ENCODE peak calls at places on chromosomes 4 and X, in eight cellular contexts. One of them, this sample, is unnamed.

GRCh38 chrX:124086411-124086810 is 124.9 kb downstream of the STAG2 start:
- DNase-seq in Calu3: no peak
- DNase-seq in stomach: no peak
- DNase-seq in fibroblast of lung: no peak
- DNase-seq in Peyer's patch: no peak
- DNase-seq in lung: no peak
- DNase-seq in dorsolateral prefrontal cortex: no peak
- DNase-seq in cardiac fibroblast: no peak
- DNase-seq in this sample: no peak

GRCh38 chr4:145345401-145345800 is 136.3 kb upstream of the SMAD1 start:
- DNase-seq in lung: no peak
- DNase-seq in dorsolateral prefrontal cortex: no peak
- DNase-seq in stomach: no peak
- DNase-seq in Calu3: no peak
- DNase-seq in Peyer's patch: no peak
- DNase-seq in cardiac fibroblast: no peak
- DNase-seq in fibroblast of lung: peak
- DNase-seq in this sample: no peak

GRCh38 chrX:95383778-95384177 is 1300.9 kb upstream of the DIAPH2 start:
- DNase-seq in cardiac fibroblast: no peak
- DNase-seq in dorsolateral prefrontal cortex: no peak
- DNase-seq in fibroblast of lung: no peak
- DNase-seq in stomach: no peak
- DNase-seq in Peyer's patch: no peak
- DNase-seq in lung: no peak
- DNase-seq in Calu3: no peak
- DNase-seq in this sample: no peak

GRCh38 chr4:98482847-98483806 is 175.3 kb downstream of the TSPAN5 start:
- DNase-seq in Calu3: no peak
- DNase-seq in cardiac fibroblast: no peak
- DNase-seq in dorsolateral prefrontal cortex: no peak
- DNase-seq in Peyer's patch: no peak
- DNase-seq in lung: no peak
- DNase-seq in fibroblast of lung: peak
- DNase-seq in stomach: no peak
- DNase-seq in this sample: no peak

GRCh38 chr4:21948347-21949072 is at the start of gene KCNIP4:
- DNase-seq in Peyer's patch: peak
- DNase-seq in cardiac fibroblast: peak
- DNase-seq in lung: no peak
- DNase-seq in fibroblast of lung: peak
- DNase-seq in Calu3: no peak
- DNase-seq in dorsolateral prefrontal cortex: peak
- DNase-seq in stomach: no peak
- DNase-seq in this sample: no peak

GRCh38 chr4:147924604-147925412 is 192.9 kb downstream of the ARHGAP10 start:
- DNase-seq in lung: no peak
- DNase-seq in Calu3: peak
- DNase-seq in dorsolateral prefrontal cortex: no peak
- DNase-seq in stomach: peak
- DNase-seq in Peyer's patch: no peak
- DNase-seq in fibroblast of lung: peak
- DNase-seq in cardiac fibroblast: peak
- DNase-seq in this sample: no peak

GRCh38 chr4:70816894-70817293 is 22.8 kb downstream of the GRSF1 start:
- DNase-seq in cardiac fibroblast: no peak
- DNase-seq in stomach: no peak
- DNase-seq in lung: no peak
- DNase-seq in Calu3: no peak
- DNase-seq in fibroblast of lung: no peak
- DNase-seq in dorsolateral prefrontal cortex: no peak
- DNase-seq in Peyer's patch: no peak
- DNase-seq in this sample: no peak

GRCh38 chr4:107777890-107778289 is 46.8 kb upstream of the SGMS2 start:
- DNase-seq in fibroblast of lung: no peak
- DNase-seq in lung: no peak
- DNase-seq in dorsolateral prefrontal cortex: no peak
- DNase-seq in Calu3: no peak
- DNase-seq in stomach: no peak
- DNase-seq in Peyer's patch: no peak
- DNase-seq in cardiac fibroblast: no peak
- DNase-seq in this sample: no peak

GRCh38 chr4:176879370-176880116 is 86.8 kb upstream of the VEGFC start:
- DNase-seq in lung: no peak
- DNase-seq in dorsolateral prefrontal cortex: no peak
- DNase-seq in stomach: no peak
- DNase-seq in cardiac fibroblast: peak
- DNase-seq in Peyer's patch: no peak
- DNase-seq in fibroblast of lung: no peak
- DNase-seq in Calu3: no peak
- DNase-seq in this sample: no peak

GRCh38 chrX:106901341-106901740 is 1.8 kb downstream of the RIPPLY1 start:
- DNase-seq in Calu3: no peak
- DNase-seq in stomach: no peak
- DNase-seq in fibroblast of lung: no peak
- DNase-seq in dorsolateral prefrontal cortex: no peak
- DNase-seq in lung: no peak
- DNase-seq in cardiac fibroblast: no peak
- DNase-seq in Peyer's patch: no peak
- DNase-seq in this sample: no peak

DNA sequence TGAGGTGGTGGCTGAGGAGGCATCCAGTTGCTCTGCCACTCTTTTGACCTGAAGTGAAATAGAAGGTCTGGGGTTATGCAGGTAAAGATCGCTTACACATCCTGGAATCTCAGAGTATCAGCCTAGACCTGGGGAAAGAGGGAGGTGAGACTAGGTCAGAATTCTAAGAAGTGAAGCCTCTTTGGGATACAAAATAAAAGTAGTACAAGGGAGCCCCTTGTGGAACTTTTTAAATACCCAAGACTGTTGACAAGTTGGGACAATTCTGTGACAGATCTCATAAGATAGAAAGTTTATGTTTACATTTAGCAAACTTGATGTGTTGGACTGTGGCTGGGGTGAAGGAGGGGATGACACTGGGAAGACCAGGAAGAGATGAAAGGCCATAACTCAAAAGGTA is 263.2 kb downstream of the SPRY1 start:
- DNase-seq in lung: no peak
- DNase-seq in Peyer's patch: no peak
- DNase-seq in stomach: no peak
- DNase-seq in dorsolateral prefrontal cortex: no peak
- DNase-seq in fibroblast of lung: no peak
- DNase-seq in Calu3: peak
- DNase-seq in cardiac fibroblast: peak
- DNase-seq in this sample: no peak
- TF ChIP-seq CTCF in lung: no peak
- TF ChIP-seq CTCF in Peyer's patch: peak
- TF ChIP-seq CTCF in stomach: peak
- TF ChIP-seq CTCF in dorsolateral prefrontal cortex: no peak
- TF ChIP-seq CTCF in fibroblast of lung: peak
- TF ChIP-seq CTCF in Calu3: no peak
- TF ChIP-seq CTCF in cardiac fibroblast: peak
- TF ChIP-seq CTCF in this sample: peak

GRCh38 chr4:187302456-187302855 is 578.8 kb upstream of the FAT1 start:
- DNase-seq in Calu3: no peak
- DNase-seq in Peyer's patch: no peak
- DNase-seq in dorsolateral prefrontal cortex: no peak
- DNase-seq in cardiac fibroblast: peak
- DNase-seq in stomach: no peak
- DNase-seq in fibroblast of lung: peak
- DNase-seq in lung: no peak
- DNase-seq in this sample: no peak
- TF ChIP-seq CTCF in Calu3: no peak
- TF ChIP-seq CTCF in Peyer's patch: no peak
- TF ChIP-seq CTCF in dorsolateral prefrontal cortex: no peak
- TF ChIP-seq CTCF in cardiac fibroblast: no peak
- TF ChIP-seq CTCF in stomach: no peak
- TF ChIP-seq CTCF in fibroblast of lung: no peak
- TF ChIP-seq CTCF in lung: no peak
- TF ChIP-seq CTCF in this sample: no peak

GRCh38 chr4:155796031-155796430 is 37.2 kb downstream of the GUCY1B1 start:
- DNase-seq in Calu3: no peak
- DNase-seq in lung: no peak
- DNase-seq in Peyer's patch: no peak
- DNase-seq in stomach: no peak
- DNase-seq in dorsolateral prefrontal cortex: no peak
- DNase-seq in fibroblast of lung: peak
- DNase-seq in cardiac fibroblast: peak
- DNase-seq in this sample: no peak
- TF ChIP-seq CTCF in Calu3: no peak
- TF ChIP-seq CTCF in lung: no peak
- TF ChIP-seq CTCF in Peyer's patch: no peak
- TF ChIP-seq CTCF in stomach: no peak
- TF ChIP-seq CTCF in dorsolateral prefrontal cortex: no peak
- TF ChIP-seq CTCF in fibroblast of lung: peak
- TF ChIP-seq CTCF in cardiac fibroblast: peak
- TF ChIP-seq CTCF in this sample: no peak

GRCh38 chrX:100636321-100636991 is at the start of gene TSPAN6:
- DNase-seq in lung: peak
- DNase-seq in fibroblast of lung: peak
- DNase-seq in Calu3: peak
- DNase-seq in dorsolateral prefrontal cortex: peak
- DNase-seq in stomach: peak
- DNase-seq in cardiac fibroblast: peak
- DNase-seq in Peyer's patch: peak
- DNase-seq in this sample: no peak
- TF ChIP-seq CTCF in lung: peak
- TF ChIP-seq CTCF in fibroblast of lung: peak
- TF ChIP-seq CTCF in Calu3: peak
- TF ChIP-seq CTCF in dorsolateral prefrontal cortex: peak
- TF ChIP-seq CTCF in stomach: peak
- TF ChIP-seq CTCF in cardiac fibroblast: peak
- TF ChIP-seq CTCF in Peyer's patch: peak
- TF ChIP-seq CTCF in this sample: no peak

DNA sequence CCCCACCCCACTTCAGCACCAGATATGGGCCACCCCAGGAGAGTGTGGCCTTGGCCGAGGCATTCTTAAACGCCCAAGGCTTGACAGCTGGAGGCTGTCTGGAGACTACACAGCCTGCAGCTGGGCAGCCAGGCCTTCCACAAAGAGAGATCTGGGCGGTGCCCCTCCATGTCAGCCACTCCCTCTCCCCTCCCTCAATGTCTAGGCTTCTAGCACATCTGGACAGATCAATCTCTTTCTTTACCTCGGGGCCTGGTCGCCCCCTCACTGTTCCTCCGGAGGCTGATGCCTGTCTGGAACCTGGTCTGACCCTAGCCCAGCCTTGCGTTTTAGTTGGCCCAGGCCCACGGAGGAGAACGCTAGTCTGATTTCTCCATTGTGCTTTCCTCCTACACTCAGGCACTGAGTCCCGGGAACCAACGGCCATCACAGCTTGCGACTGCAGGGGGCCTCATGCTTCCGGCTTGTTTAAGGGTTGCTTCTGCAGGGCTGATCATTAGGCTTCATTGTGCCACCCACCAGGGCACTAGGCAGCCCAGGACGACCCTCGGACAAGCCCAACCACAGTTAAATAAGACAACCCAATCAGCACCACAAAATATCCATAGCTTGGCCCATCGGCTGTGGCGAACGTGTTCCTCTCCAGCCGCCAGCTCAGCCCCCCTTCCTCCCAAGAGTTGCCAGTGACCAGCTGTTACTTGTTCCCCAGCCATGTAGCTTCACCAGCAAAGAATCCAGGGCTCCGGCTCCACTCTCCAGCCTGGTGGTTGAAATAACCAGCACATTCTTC is 200.6 kb downstream of the BCOR start:
- DNase-seq in dorsolateral prefrontal cortex: no peak
- DNase-seq in cardiac fibroblast: peak
- DNase-seq in fibroblast of lung: peak
- DNase-seq in Calu3: peak
- DNase-seq in stomach: no peak
- DNase-seq in lung: peak
- DNase-seq in Peyer's patch: no peak
- DNase-seq in this sample: no peak
- TF ChIP-seq CTCF in dorsolateral prefrontal cortex: no peak
- TF ChIP-seq CTCF in cardiac fibroblast: no peak
- TF ChIP-seq CTCF in fibroblast of lung: peak
- TF ChIP-seq CTCF in Calu3: no peak
- TF ChIP-seq CTCF in stomach: no peak
- TF ChIP-seq CTCF in lung: no peak
- TF ChIP-seq CTCF in Peyer's patch: no peak
- TF ChIP-seq CTCF in this sample: no peak

GRCh38 chrX:111823068-111823467 is 52.9 kb upstream of the TRPC5OS start:
- DNase-seq in cardiac fibroblast: no peak
- DNase-seq in fibroblast of lung: no peak
- DNase-seq in Peyer's patch: no peak
- DNase-seq in lung: no peak
- DNase-seq in stomach: no peak
- DNase-seq in dorsolateral prefrontal cortex: no peak
- DNase-seq in Calu3: peak
- DNase-seq in this sample: no peak
- TF ChIP-seq CTCF in cardiac fibroblast: peak
- TF ChIP-seq CTCF in fibroblast of lung: no peak
- TF ChIP-seq CTCF in Peyer's patch: no peak
- TF ChIP-seq CTCF in lung: no peak
- TF ChIP-seq CTCF in stomach: peak
- TF ChIP-seq CTCF in dorsolateral prefrontal cortex: peak
- TF ChIP-seq CTCF in Calu3: peak
- TF ChIP-seq CTCF in this sample: no peak

DNA sequence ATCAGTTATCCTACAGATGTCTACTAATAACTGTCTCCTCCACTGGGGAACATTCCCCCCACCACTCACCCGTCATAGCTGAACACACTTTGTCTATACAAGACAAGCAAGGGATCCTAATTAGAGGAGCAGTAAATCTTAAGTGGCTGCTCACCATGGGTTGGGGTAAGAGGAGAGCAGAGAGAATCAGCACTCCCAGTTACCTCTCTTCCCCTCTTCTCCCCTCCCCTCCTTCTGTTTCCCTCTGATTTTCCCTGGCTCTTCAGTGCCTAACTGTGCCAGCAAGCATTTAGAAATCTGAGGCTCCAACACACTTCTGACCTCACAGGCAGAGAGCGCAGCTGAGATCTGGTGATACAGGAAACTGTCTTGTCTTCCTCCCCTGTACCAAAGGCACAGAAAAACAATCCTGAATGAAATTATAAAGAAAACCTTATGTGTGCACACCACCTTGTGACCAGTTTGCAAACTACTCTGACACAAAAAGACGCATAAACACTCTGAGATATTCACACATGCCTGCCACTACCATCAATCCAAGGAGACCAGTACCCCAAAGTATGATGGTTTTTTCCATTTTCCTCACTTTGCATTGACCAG is 82.5 kb upstream of the SMIM10 start:
- DNase-seq in Peyer's patch: no peak
- DNase-seq in fibroblast of lung: no peak
- DNase-seq in cardiac fibroblast: peak
- DNase-seq in lung: no peak
- DNase-seq in Calu3: no peak
- DNase-seq in stomach: no peak
- DNase-seq in dorsolateral prefrontal cortex: no peak
- DNase-seq in this sample: no peak
- TF ChIP-seq CTCF in Peyer's patch: no peak
- TF ChIP-seq CTCF in fibroblast of lung: peak
- TF ChIP-seq CTCF in cardiac fibroblast: no peak
- TF ChIP-seq CTCF in lung: no peak
- TF ChIP-seq CTCF in Calu3: no peak
- TF ChIP-seq CTCF in stomach: no peak
- TF ChIP-seq CTCF in dorsolateral prefrontal cortex: peak
- TF ChIP-seq CTCF in this sample: no peak

GRCh38 chr4:16078195-16078756 is 5.5 kb downstream of the PROM1 start:
- DNase-seq in cardiac fibroblast: no peak
- DNase-seq in stomach: no peak
- DNase-seq in dorsolateral prefrontal cortex: no peak
- DNase-seq in fibroblast of lung: no peak
- DNase-seq in Calu3: no peak
- DNase-seq in lung: no peak
- DNase-seq in Peyer's patch: no peak
- DNase-seq in this sample: no peak
- TF ChIP-seq CTCF in cardiac fibroblast: no peak
- TF ChIP-seq CTCF in stomach: no peak
- TF ChIP-seq CTCF in dorsolateral prefrontal cortex: no peak
- TF ChIP-seq CTCF in fibroblast of lung: no peak
- TF ChIP-seq CTCF in Calu3: no peak
- TF ChIP-seq CTCF in lung: no peak
- TF ChIP-seq CTCF in Peyer's patch: no peak
- TF ChIP-seq CTCF in this sample: no peak

This sample was measured in natural killer cell.